ENCODE peak calls at places on chromosomes 2 and 18, in nine cellular contexts. One of them, this sample, is unnamed.

GRCh38 chr2:218400167-218400929 is 680 bp downstream of the CTDSP1 start:
- DNase-seq in breast epithelium: no peak
- DNase-seq in C1 segment of cervical spinal cord: peak
- DNase-seq in HTR-8/SVneo: no peak
- DNase-seq in GM03348: peak
- DNase-seq in T1000: no peak
- DNase-seq in HCT116: no peak
- DNase-seq in effector memory CD4-positive, alpha-beta T cell: peak
- DNase-seq in cardiac fibroblast: peak
- DNase-seq in this sample: no peak

GRCh38 chr2:4499316-4499715 is 795.9 kb downstream of the DCDC2C start:
- DNase-seq in breast epithelium: no peak
- DNase-seq in C1 segment of cervical spinal cord: no peak
- DNase-seq in HTR-8/SVneo: no peak
- DNase-seq in GM03348: no peak
- DNase-seq in T1000: no peak
- DNase-seq in HCT116: no peak
- DNase-seq in effector memory CD4-positive, alpha-beta T cell: no peak
- DNase-seq in cardiac fibroblast: no peak
- DNase-seq in this sample: no peak

GRCh38 chr2:217918220-217919024 is 84.4 kb downstream of the TNS1 start:
- DNase-seq in breast epithelium: no peak
- DNase-seq in C1 segment of cervical spinal cord: no peak
- DNase-seq in HTR-8/SVneo: no peak
- DNase-seq in GM03348: no peak
- DNase-seq in T1000: no peak
- DNase-seq in HCT116: no peak
- DNase-seq in effector memory CD4-positive, alpha-beta T cell: no peak
- DNase-seq in cardiac fibroblast: no peak
- DNase-seq in this sample: peak

GRCh38 chr2:28250006-28250405 is 142.7 kb upstream of the FOSL2 start:
- DNase-seq in breast epithelium: no peak
- DNase-seq in C1 segment of cervical spinal cord: no peak
- DNase-seq in HTR-8/SVneo: peak
- DNase-seq in GM03348: peak
- DNase-seq in T1000: peak
- DNase-seq in HCT116: peak
- DNase-seq in effector memory CD4-positive, alpha-beta T cell: no peak
- DNase-seq in cardiac fibroblast: peak
- DNase-seq in this sample: peak

GRCh38 chr18:32349728-32350395 is 120.8 kb downstream of the GAREM1 start:
- DNase-seq in breast epithelium: peak
- DNase-seq in C1 segment of cervical spinal cord: no peak
- DNase-seq in HTR-8/SVneo: peak
- DNase-seq in GM03348: peak
- DNase-seq in T1000: peak
- DNase-seq in HCT116: peak
- DNase-seq in effector memory CD4-positive, alpha-beta T cell: no peak
- DNase-seq in cardiac fibroblast: peak
- DNase-seq in this sample: peak

GRCh38 chr2:54482725-54483124 is 26.6 kb downstream of the SPTBN1 start:
- DNase-seq in breast epithelium: no peak
- DNase-seq in C1 segment of cervical spinal cord: no peak
- DNase-seq in HTR-8/SVneo: peak
- DNase-seq in GM03348: peak
- DNase-seq in T1000: peak
- DNase-seq in HCT116: peak
- DNase-seq in effector memory CD4-positive, alpha-beta T cell: no peak
- DNase-seq in cardiac fibroblast: peak
- DNase-seq in this sample: peak

GRCh38 chr18:30971338-30971956 is 71.1 kb downstream of the DSC3 start:
- DNase-seq in breast epithelium: no peak
- DNase-seq in C1 segment of cervical spinal cord: no peak
- DNase-seq in HTR-8/SVneo: no peak
- DNase-seq in GM03348: peak
- DNase-seq in T1000: no peak
- DNase-seq in HCT116: peak
- DNase-seq in effector memory CD4-positive, alpha-beta T cell: no peak
- DNase-seq in cardiac fibroblast: peak
- DNase-seq in this sample: no peak

GRCh38 chr18:76347341-76347740 is 147.7 kb downstream of the ZNF516 start:
- DNase-seq in breast epithelium: no peak
- DNase-seq in C1 segment of cervical spinal cord: no peak
- DNase-seq in HTR-8/SVneo: no peak
- DNase-seq in GM03348: no peak
- DNase-seq in T1000: no peak
- DNase-seq in HCT116: no peak
- DNase-seq in effector memory CD4-positive, alpha-beta T cell: no peak
- DNase-seq in cardiac fibroblast: no peak
- DNase-seq in this sample: no peak

GRCh38 chr2:68730828-68731227 is 3.8 kb upstream of the ARHGAP25 start:
- DNase-seq in breast epithelium: no peak
- DNase-seq in C1 segment of cervical spinal cord: no peak
- DNase-seq in HTR-8/SVneo: no peak
- DNase-seq in GM03348: peak
- DNase-seq in T1000: no peak
- DNase-seq in HCT116: no peak
- DNase-seq in effector memory CD4-positive, alpha-beta T cell: no peak
- DNase-seq in cardiac fibroblast: no peak
- DNase-seq in this sample: no peak

GRCh38 chr2:15912203-15912602 is 28.1 kb upstream of the MYCN start:
- DNase-seq in breast epithelium: peak
- DNase-seq in C1 segment of cervical spinal cord: no peak
- DNase-seq in HTR-8/SVneo: peak
- DNase-seq in GM03348: no peak
- DNase-seq in T1000: no peak
- DNase-seq in HCT116: no peak
- DNase-seq in effector memory CD4-positive, alpha-beta T cell: no peak
- DNase-seq in cardiac fibroblast: peak
- DNase-seq in this sample: peak

GRCh38 chr2:55923091-55923977 is at the start of gene EFEMP1:
- DNase-seq in breast epithelium: peak
- DNase-seq in C1 segment of cervical spinal cord: no peak
- DNase-seq in HTR-8/SVneo: peak
- DNase-seq in GM03348: peak
- DNase-seq in T1000: no peak
- DNase-seq in HCT116: no peak
- DNase-seq in effector memory CD4-positive, alpha-beta T cell: no peak
- DNase-seq in cardiac fibroblast: peak
- DNase-seq in this sample: no peak

GRCh38 chr2:1156526-1156925 is 205.9 kb downstream of the SNTG2 start:
- DNase-seq in breast epithelium: no peak
- DNase-seq in C1 segment of cervical spinal cord: no peak
- DNase-seq in HTR-8/SVneo: no peak
- DNase-seq in GM03348: no peak
- DNase-seq in T1000: no peak
- DNase-seq in HCT116: no peak
- DNase-seq in effector memory CD4-positive, alpha-beta T cell: no peak
- DNase-seq in cardiac fibroblast: no peak
- DNase-seq in this sample: no peak

This sample was measured in smooth muscle cell of the brain vasculature.